ENCODE peak calls at places on chromosome X, in nine cellular contexts. I, P, E, B, Q, G, W, N and Y are unnamed samples.

GRCh38 chrX:26915064-26915463 is 548.1 kb downstream of the PPP4R3C start:
- DNase-seq in I (no peak), P (no peak), E (no peak), B (no peak), Q (no peak), G (no peak), W (no peak), N (no peak), Y (no peak)

GRCh38 chrX:19739683-19740082 is 147.7 kb downstream of the SH3KBP1 start:
- DNase-seq in I (peak; percentile 64), P (peak; percentile 4), E (peak; percentile 45), B (peak; percentile 70), Q (peak; percentile 86), G (peak; percentile 70), W (peak; percentile 10), N (peak; percentile 41), Y (peak; percentile 67)

GRCh38 chrX:31547416-31547815 is 475.6 kb upstream of the FTHL17 start:
- DNase-seq in I (no peak), P (no peak), E (no peak), B (no peak), Q (no peak), G (peak; percentile 11), W (no peak), N (no peak), Y (peak; percentile 36)

GRCh38 chrX:118211891-118212816 is 95.5 kb upstream of the KLHL13 start:
- DNase-seq in I (no peak), P (no peak), E (no peak), B (no peak), Q (no peak), G (no peak), W (no peak), N (no peak), Y (no peak)

GRCh38 chrX:1500701-1501624 is 36.0 kb downstream of the P2RY8 start:
- DNase-seq in I (no peak), P (no peak), E (no peak), B (no peak), Q (no peak), G (no peak), W (no peak), N (no peak), Y (no peak)

GRCh38 chrX:152177497-152178269 is 39.3 kb upstream of the MAGEA10 start:
- DNase-seq in I (no peak), P (no peak), E (no peak), B (no peak), Q (no peak), G (no peak), W (no peak), N (no peak), Y (no peak)

GRCh38 chrX:54496936-54497335 is 902 bp upstream of the FGD1 start:
- DNase-seq in I (no peak), P (no peak), E (no peak), B (no peak), Q (no peak), G (no peak), W (no peak), N (no peak), Y (no peak)

GRCh38 chrX:57587062-57587461 is 4.7 kb upstream of the ZXDB start:
- DNase-seq in I (no peak), P (no peak), E (no peak), B (no peak), Q (no peak), G (no peak), W (no peak), N (no peak), Y (no peak)

GRCh38 chrX:133543654-133544053 is 128.4 kb upstream of the GPC4 start:
- DNase-seq in I (no peak), P (no peak), E (no peak), B (no peak), Q (peak; percentile 64), G (no peak), W (no peak), N (no peak), Y (no peak)

GRCh38 chrX:154711264-154711663 is 39.6 kb downstream of the GAB3 start:
- DNase-seq in I (no peak), P (no peak), E (no peak), B (no peak), Q (no peak), G (no peak), W (no peak), N (no peak), Y (no peak)

GRCh38 chrX:54950730-54951375 is 30.2 kb downstream of the TRO start:
- DNase-seq in I (no peak), P (peak; percentile 58), E (no peak), B (no peak), Q (no peak), G (no peak), W (no peak), N (no peak), Y (no peak)

GRCh38 chrX:468979-469378 is 82.3 kb upstream of the PPP2R3B start:
- DNase-seq in I (no peak), P (no peak), E (no peak), B (no peak), Q (no peak), G (no peak), W (no peak), N (no peak), Y (no peak)

GRCh38 chrX:139691493-139691842 is 16.5 kb downstream of the MCF2 start:
- DNase-seq in I (no peak), P (no peak), E (peak; percentile 14), B (peak; percentile 19), Q (no peak), G (no peak), W (no peak), N (no peak), Y (peak; percentile 4)
- H3K4me3 ChIP-seq in I (peak overlapping the region; percentile 42), P (no peak overlapping the region), E (peak overlapping the region; percentile 64), B (no peak overlapping the region), Q (no peak overlapping the region), G (no peak overlapping the region), W (peak overlapping the region; percentile 40), N (no peak overlapping the region), Y (peak overlapping the region; percentile 67)

GRCh38 chrX:132483523-132483922 is 5.3 kb downstream of the MBNL3 start:
- DNase-seq in I (no peak), P (no peak), E (no peak), B (no peak), Q (no peak), G (no peak), W (no peak), N (no peak), Y (no peak)

GRCh38 chrX:132480581-132481203 is 8.1 kb downstream of the MBNL3 start:
- DNase-seq in I (no peak), P (peak; percentile 53), E (no peak), B (peak; percentile 7), Q (peak; percentile 60), G (peak; percentile 87), W (no peak), N (peak; percentile 29), Y (peak; percentile 59)

GRCh38 chrX:132482632-132483031 is 6.2 kb downstream of the MBNL3 start:
- DNase-seq in I (no peak), P (no peak), E (no peak), B (no peak), Q (no peak), G (no peak), W (no peak), N (no peak), Y (no peak)

GRCh38 chrX:132483951-132484350 is 4.9 kb downstream of the MBNL3 start:
- DNase-seq in I (no peak), P (no peak), E (no peak), B (no peak), Q (no peak), G (no peak), W (no peak), N (no peak), Y (no peak)

GRCh38 chrX:132481449-132481848 is 7.4 kb downstream of the MBNL3 start:
- DNase-seq in I (no peak), P (no peak), E (no peak), B (no peak), Q (no peak), G (no peak), W (no peak), N (no peak), Y (no peak)
- H3K4me3 ChIP-seq in I (no peak overlapping the region), P (no peak overlapping the region), E (no peak overlapping the region), B (no peak overlapping the region), Q (no peak overlapping the region), G (no peak overlapping the region), W (no peak overlapping the region), N (no peak overlapping the region), Y (peak overlapping the region; percentile 58)

GRCh38 chrX:44232100-44232499 is 111.4 kb downstream of the EFHC2 start:
- DNase-seq in I (no peak), P (no peak), E (no peak), B (no peak), Q (no peak), G (no peak), W (no peak), N (no peak), Y (no peak)

GRCh38 chrX:44239036-44239435 is 104.4 kb downstream of the EFHC2 start:
- DNase-seq in I (no peak), P (no peak), E (no peak), B (no peak), Q (no peak), G (no peak), W (no peak), N (no peak), Y (no peak)

GRCh38 chrX:44235534-44235933 is 107.9 kb downstream of the EFHC2 start:
- DNase-seq in I (no peak), P (no peak), E (no peak), B (no peak), Q (no peak), G (no peak), W (no peak), N (no peak), Y (no peak)

GRCh38 chrX:44234541-44234940 is 108.9 kb downstream of the EFHC2 start:
- DNase-seq in I (no peak), P (no peak), E (no peak), B (no peak), Q (no peak), G (no peak), W (no peak), N (no peak), Y (no peak)

GRCh38 chrX:44234116-44234515 is 109.4 kb downstream of the EFHC2 start:
- DNase-seq in I (no peak), P (no peak), E (no peak), B (no peak), Q (no peak), G (no peak), W (no peak), N (no peak), Y (no peak)
- H3K4me3 ChIP-seq in I (no peak overlapping the region), P (no peak overlapping the region), E (no peak overlapping the region), B (no peak overlapping the region), Q (no peak overlapping the region), G (no peak overlapping the region), W (no peak overlapping the region), N (no peak overlapping the region), Y (no peak overlapping the region)

GRCh38 chrX:42089014-42089413 is 165.7 kb upstream of the CASK start:
- DNase-seq in I (no peak), P (no peak), E (no peak), B (no peak), Q (no peak), G (no peak), W (no peak), N (no peak), Y (no peak)
- H3K4me3 ChIP-seq in I (no peak overlapping the region), P (no peak overlapping the region), E (no peak overlapping the region), B (no peak overlapping the region), Q (no peak overlapping the region), G (no peak overlapping the region), W (no peak overlapping the region), N (no peak overlapping the region), Y (no peak overlapping the region)

GRCh38 chrX:134646671-134647070 is 11.6 kb downstream of the PLAC1 start:
- DNase-seq in I (no peak), P (no peak), E (no peak), B (no peak), Q (no peak), G (no peak), W (no peak), N (no peak), Y (no peak)
- H3K4me3 ChIP-seq in I (no peak overlapping the region), P (no peak overlapping the region), E (no peak overlapping the region), B (no peak overlapping the region), Q (no peak overlapping the region), G (no peak overlapping the region), W (no peak overlapping the region), N (no peak overlapping the region), Y (no peak overlapping the region)